ENCODE peak calls at places on chromosomes 2 and 18, in six cellular contexts. One of them, this sample, is unnamed.

GRCh38 chr2:147524912-147525311 is 319.9 kb upstream of the ACVR2A start:
- DNase-seq in MM.1S: no peak
- DNase-seq in cardiac fibroblast: no peak
- DNase-seq in choroid plexus epithelial cell: no peak
- DNase-seq in CD8-positive, alpha-beta T cell: no peak
- DNase-seq in H1: no peak
- DNase-seq in this sample: no peak

GRCh38 chr2:24021122-24021998 is 11.5 kb downstream of the MFSD2B start:
- DNase-seq in H1: peak; percentile 43
- DNase-seq in MM.1S: no peak
- DNase-seq in CD8-positive, alpha-beta T cell: no peak
- DNase-seq in cardiac fibroblast: no peak
- DNase-seq in choroid plexus epithelial cell: no peak
- DNase-seq in this sample: no peak

GRCh38 chr2:150909613-150910012 is 352.1 kb downstream of the RBM43 start:
- DNase-seq in choroid plexus epithelial cell: no peak
- DNase-seq in cardiac fibroblast: no peak
- DNase-seq in CD8-positive, alpha-beta T cell: no peak
- DNase-seq in H1: no peak
- DNase-seq in MM.1S: peak; percentile 28
- DNase-seq in this sample: no peak

GRCh38 chr2:1484131-1484884 is 71.0 kb downstream of the TPO start:
- DNase-seq in H1: no peak
- DNase-seq in MM.1S: no peak
- DNase-seq in choroid plexus epithelial cell: no peak
- DNase-seq in CD8-positive, alpha-beta T cell: no peak
- DNase-seq in cardiac fibroblast: no peak
- DNase-seq in this sample: no peak

GRCh38 chr18:13823707-13824395 is at the start of gene MC5R:
- DNase-seq in H1: no peak
- DNase-seq in cardiac fibroblast: peak; percentile 48
- DNase-seq in choroid plexus epithelial cell: peak; percentile 56
- DNase-seq in CD8-positive, alpha-beta T cell: peak; percentile 45
- DNase-seq in MM.1S: peak; percentile 67
- DNase-seq in this sample: peak; percentile 26

GRCh38 chr18:31660763-31661162 is 23.6 kb downstream of the B4GALT6 start:
- DNase-seq in cardiac fibroblast: no peak
- DNase-seq in CD8-positive, alpha-beta T cell: no peak
- DNase-seq in choroid plexus epithelial cell: no peak
- DNase-seq in H1: no peak
- DNase-seq in MM.1S: no peak
- DNase-seq in this sample: no peak

GRCh38 chr2:225994748-225995405 is 595.4 kb downstream of the NYAP2 start:
- DNase-seq in cardiac fibroblast: peak; percentile 5
- DNase-seq in choroid plexus epithelial cell: peak; percentile 63
- DNase-seq in MM.1S: no peak
- DNase-seq in CD8-positive, alpha-beta T cell: no peak
- DNase-seq in H1: no peak
- DNase-seq in this sample: peak; percentile 50

GRCh38 chr2:38037757-38038615 is 38.0 kb downstream of the CYP1B1 start:
- DNase-seq in CD8-positive, alpha-beta T cell: no peak
- DNase-seq in H1: no peak
- DNase-seq in choroid plexus epithelial cell: peak; percentile 92
- DNase-seq in MM.1S: no peak
- DNase-seq in cardiac fibroblast: peak; percentile 81
- DNase-seq in this sample: peak; percentile 77

GRCh38 chr2:10448646-10449480 is 736 bp upstream of the ODC1 start:
- DNase-seq in MM.1S: peak; percentile 97
- DNase-seq in choroid plexus epithelial cell: no peak
- DNase-seq in cardiac fibroblast: peak; percentile 22
- DNase-seq in H1: peak; percentile 61
- DNase-seq in CD8-positive, alpha-beta T cell: peak; percentile 89
- DNase-seq in this sample: peak; percentile 79

GRCh38 chr18:61851940-61852451 is 40.8 kb downstream of the RNF152 start:
- DNase-seq in cardiac fibroblast: peak; percentile 40
- DNase-seq in MM.1S: no peak
- DNase-seq in H1: no peak
- DNase-seq in choroid plexus epithelial cell: peak; percentile 67
- DNase-seq in CD8-positive, alpha-beta T cell: no peak
- DNase-seq in this sample: peak; percentile 67

GRCh38 chr2:130372833-130373807 is 17.3 kb downstream of the PTPN18 start:
- DNase-seq in MM.1S: no peak
- DNase-seq in CD8-positive, alpha-beta T cell: no peak
- DNase-seq in cardiac fibroblast: no peak
- DNase-seq in H1: no peak
- DNase-seq in choroid plexus epithelial cell: no peak
- DNase-seq in this sample: no peak

GRCh38 chr2:234596696-234597575 is 100.1 kb upstream of the ARL4C start:
- DNase-seq in CD8-positive, alpha-beta T cell: no peak
- DNase-seq in choroid plexus epithelial cell: no peak
- DNase-seq in MM.1S: no peak
- DNase-seq in cardiac fibroblast: no peak
- DNase-seq in H1: peak; percentile 13
- DNase-seq in this sample: no peak

GRCh38 chr2:115374981-115375380 is 932.5 kb downstream of the DPP10 start:
- DNase-seq in choroid plexus epithelial cell: peak; percentile 1
- DNase-seq in cardiac fibroblast: no peak
- DNase-seq in H1: no peak
- DNase-seq in CD8-positive, alpha-beta T cell: no peak
- DNase-seq in MM.1S: no peak
- DNase-seq in this sample: no peak

GRCh38 chr2:26513261-26513660 is 35.3 kb upstream of the OTOF start:
- DNase-seq in MM.1S: no peak
- DNase-seq in choroid plexus epithelial cell: no peak
- DNase-seq in CD8-positive, alpha-beta T cell: no peak
- DNase-seq in H1: no peak
- DNase-seq in cardiac fibroblast: no peak
- DNase-seq in this sample: no peak

GRCh38 chr2:186748354-186748753 is 54.5 kb downstream of the FAM171B start:
- DNase-seq in choroid plexus epithelial cell: no peak
- DNase-seq in MM.1S: no peak
- DNase-seq in H1: no peak
- DNase-seq in CD8-positive, alpha-beta T cell: no peak
- DNase-seq in cardiac fibroblast: peak; percentile 6
- DNase-seq in this sample: no peak

GRCh38 chr18:59029663-59030421 is 109.8 kb upstream of the SEC11C start:
- DNase-seq in CD8-positive, alpha-beta T cell: no peak
- DNase-seq in H1: no peak
- DNase-seq in MM.1S: no peak
- DNase-seq in cardiac fibroblast: no peak
- DNase-seq in choroid plexus epithelial cell: no peak
- DNase-seq in this sample: no peak

GRCh38 chr2:10447300-10448207 is 573 bp downstream of the ODC1 start:
- DNase-seq in choroid plexus epithelial cell: peak; percentile 51
- DNase-seq in cardiac fibroblast: peak; percentile 51
- DNase-seq in CD8-positive, alpha-beta T cell: no peak
- DNase-seq in H1: no peak
- DNase-seq in MM.1S: peak; percentile 72
- DNase-seq in this sample: peak; percentile 38

GRCh38 chr2:109129921-109130725 is 1.1 kb downstream of the SH3RF3 start:
- DNase-seq in CD8-positive, alpha-beta T cell: no peak
- DNase-seq in H1: no peak
- DNase-seq in choroid plexus epithelial cell: peak; percentile 23
- DNase-seq in cardiac fibroblast: no peak
- DNase-seq in MM.1S: peak; percentile 45
- DNase-seq in this sample: peak; percentile 29

GRCh38 chr2:133240505-133241230 is 327.6 kb downstream of the NCKAP5 start:
- DNase-seq in choroid plexus epithelial cell: peak; percentile 3
- DNase-seq in CD8-positive, alpha-beta T cell: no peak
- DNase-seq in MM.1S: no peak
- DNase-seq in cardiac fibroblast: no peak
- DNase-seq in H1: no peak
- DNase-seq in this sample: no peak

GRCh38 chr2:128520787-128521186 is 202.1 kb upstream of the HS6ST1 start:
- DNase-seq in H1: no peak
- DNase-seq in CD8-positive, alpha-beta T cell: no peak
- DNase-seq in choroid plexus epithelial cell: no peak
- DNase-seq in cardiac fibroblast: no peak
- DNase-seq in MM.1S: no peak
- DNase-seq in this sample: no peak

GRCh38 chr18:37006742-37007141 is 177.8 kb downstream of the KIAA1328 start:
- DNase-seq in H1: no peak
- DNase-seq in choroid plexus epithelial cell: no peak
- DNase-seq in MM.1S: no peak
- DNase-seq in CD8-positive, alpha-beta T cell: no peak
- DNase-seq in cardiac fibroblast: no peak
- DNase-seq in this sample: no peak

GRCh38 chr2:42513252-42513918 is 19.6 kb upstream of the KCNG3 start:
- DNase-seq in MM.1S: no peak
- DNase-seq in CD8-positive, alpha-beta T cell: no peak
- DNase-seq in cardiac fibroblast: peak; percentile 73
- DNase-seq in choroid plexus epithelial cell: peak; percentile 81
- DNase-seq in H1: no peak
- DNase-seq in this sample: peak; percentile 71

GRCh38 chr2:167706800-167707199 is 540.6 kb downstream of the STK39 start:
- DNase-seq in MM.1S: no peak
- DNase-seq in choroid plexus epithelial cell: peak; percentile 43
- DNase-seq in cardiac fibroblast: no peak
- DNase-seq in H1: no peak
- DNase-seq in CD8-positive, alpha-beta T cell: no peak
- DNase-seq in this sample: peak; percentile 26

GRCh38 chr2:146317959-146318358 is 1526.9 kb upstream of the ACVR2A start:
- DNase-seq in cardiac fibroblast: peak; percentile 58
- DNase-seq in H1: no peak
- DNase-seq in MM.1S: no peak
- DNase-seq in choroid plexus epithelial cell: peak; percentile 94
- DNase-seq in CD8-positive, alpha-beta T cell: no peak
- DNase-seq in this sample: peak; percentile 90

GRCh38 chr18:58539659-58540380 is 89.1 kb downstream of the ALPK2 start:
- DNase-seq in H1: no peak
- DNase-seq in choroid plexus epithelial cell: no peak
- DNase-seq in CD8-positive, alpha-beta T cell: no peak
- DNase-seq in cardiac fibroblast: no peak
- DNase-seq in MM.1S: no peak
- DNase-seq in this sample: no peak

DNA sequence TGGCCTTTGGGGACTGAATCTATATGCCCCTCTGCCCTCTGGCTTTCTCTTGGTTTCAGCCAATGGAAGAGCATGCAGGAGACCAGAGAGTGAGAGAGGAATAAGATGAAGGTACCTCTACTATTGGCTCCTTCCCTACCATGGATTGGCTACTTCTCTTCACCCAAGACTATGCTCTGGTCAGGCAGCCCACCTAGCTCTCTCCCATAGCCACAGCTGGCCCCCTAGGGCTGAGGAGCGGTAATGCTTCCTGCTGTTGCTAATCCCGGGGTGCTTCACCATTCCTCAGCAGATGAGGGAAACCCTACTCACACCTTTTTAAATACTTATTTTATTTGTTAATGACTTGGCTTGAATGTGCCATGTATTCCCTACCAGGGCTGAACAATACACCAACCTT is 142.4 kb downstream of the MREG start:
- DNase-seq in H1: peak; percentile 13
- DNase-seq in MM.1S: no peak
- DNase-seq in cardiac fibroblast: no peak
- DNase-seq in CD8-positive, alpha-beta T cell: no peak
- DNase-seq in choroid plexus epithelial cell: no peak
- DNase-seq in this sample: peak; percentile 22
- TF ChIP-seq CTCF in H1: peak; percentile 70
- TF ChIP-seq CTCF in MM.1S: peak; percentile 31
- TF ChIP-seq CTCF in cardiac fibroblast: peak; percentile 45
- TF ChIP-seq CTCF in CD8-positive, alpha-beta T cell: no peak
- TF ChIP-seq CTCF in choroid plexus epithelial cell: peak; percentile 40
- TF ChIP-seq CTCF in this sample: peak; percentile 56

DNA sequence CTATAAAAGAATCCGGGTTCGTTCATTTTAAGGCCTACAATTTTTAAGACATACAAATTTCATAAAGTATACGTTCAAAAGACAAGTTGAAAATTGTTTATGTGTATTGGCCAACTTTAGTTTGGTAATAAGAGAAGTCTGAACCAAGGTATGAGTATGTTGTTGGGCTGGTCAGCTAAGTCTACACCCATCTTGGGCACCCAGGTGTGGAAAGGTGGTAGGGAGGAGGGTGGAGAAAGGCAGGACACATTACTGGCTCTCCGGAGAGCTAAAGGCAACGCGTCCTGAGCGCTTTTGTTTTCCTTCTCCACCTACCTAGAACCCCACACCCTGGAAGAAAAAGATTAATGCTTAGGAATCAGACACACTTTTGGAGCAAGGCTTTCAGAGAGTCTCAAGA is 899 bp upstream of the PELI1 start:
- DNase-seq in MM.1S: no peak
- DNase-seq in cardiac fibroblast: no peak
- DNase-seq in CD8-positive, alpha-beta T cell: no peak
- DNase-seq in H1: no peak
- DNase-seq in choroid plexus epithelial cell: no peak
- DNase-seq in this sample: no peak
- H3K4me3 ChIP-seq in MM.1S: no peak overlapping the region
- H3K4me3 ChIP-seq in cardiac fibroblast: no peak overlapping the region
- H3K4me3 ChIP-seq in CD8-positive, alpha-beta T cell: no peak overlapping the region
- H3K4me3 ChIP-seq in H1: no peak overlapping the region
- H3K4me3 ChIP-seq in choroid plexus epithelial cell: no peak overlapping the region
- H3K4me3 ChIP-seq in this sample: no peak overlapping the region

GRCh38 chr18:7174359-7175107 is 56.4 kb upstream of the LRRC30 start:
- DNase-seq in H1: no peak
- DNase-seq in CD8-positive, alpha-beta T cell: no peak
- DNase-seq in choroid plexus epithelial cell: peak; percentile 26
- DNase-seq in MM.1S: no peak
- DNase-seq in cardiac fibroblast: peak; percentile 30
- DNase-seq in this sample: peak; percentile 27
- TF ChIP-seq CTCF in H1: peak; percentile 41
- TF ChIP-seq CTCF in CD8-positive, alpha-beta T cell: no peak
- TF ChIP-seq CTCF in choroid plexus epithelial cell: peak; percentile 15
- TF ChIP-seq CTCF in MM.1S: no peak
- TF ChIP-seq CTCF in cardiac fibroblast: no peak
- TF ChIP-seq CTCF in this sample: no peak

GRCh38 chr2:12107849-12108420 is 361.5 kb downstream of the LPIN1 start:
- DNase-seq in cardiac fibroblast: peak; percentile 64
- DNase-seq in H1: no peak
- DNase-seq in CD8-positive, alpha-beta T cell: no peak
- DNase-seq in choroid plexus epithelial cell: peak; percentile 83
- DNase-seq in MM.1S: no peak
- DNase-seq in this sample: no peak
- H3K4me3 ChIP-seq in cardiac fibroblast: no peak overlapping the region
- H3K4me3 ChIP-seq in H1: no peak overlapping the region
- H3K4me3 ChIP-seq in CD8-positive, alpha-beta T cell: no peak overlapping the region
- H3K4me3 ChIP-seq in choroid plexus epithelial cell: no peak overlapping the region
- H3K4me3 ChIP-seq in MM.1S: no peak overlapping the region
- H3K4me3 ChIP-seq in this sample: no peak overlapping the region